ENCODE peak calls at places on chromosomes 12 and 14, in five cellular contexts. B is A549, F is lung, U is coronary artery, I is mucosa of descending colon. S is an unnamed sample.
A peak's percentile ranks its signal among the peaks of the same experiment; 100 is the strongest.

GRCh38 chr12:8916154-8916553 is 1.8 kb downstream of the PHC1 start:
- DNase-seq in B (no peak), F (no peak), U (no peak), I (no peak), S (no peak)

GRCh38 chr12:19121449-19122018 is 8.0 kb upstream of the PLEKHA5 start:
- DNase-seq in B (no peak), F (no peak), U (no peak), I (no peak), S (no peak)

GRCh38 chr14:104577457-104578301 is 1.9 kb upstream of the C14orf180 start:
- DNase-seq in B (no peak), F (no peak), U (no peak), I (peak; percentile 65), S (no peak)

GRCh38 chr12:91179315-91179714 is 3.3 kb downstream of the DCN start:
- DNase-seq in B (no peak), F (no peak), U (no peak), I (no peak), S (peak; percentile 58)

GRCh38 chr12:128026696-128027574 is 240.0 kb upstream of the TMEM132C start:
- DNase-seq in B (no peak), F (no peak), U (no peak), I (no peak), S (no peak)

GRCh38 chr12:10235761-10236631 is 23.3 kb downstream of the GABARAPL1 start:
- DNase-seq in B (peak; percentile 38), F (no peak), U (no peak), I (no peak), S (peak; percentile 68)

GRCh38 chr14:74934476-74935339 is 11.6 kb upstream of the RPS6KL1 start:
- DNase-seq in B (no peak), F (no peak), U (no peak), I (no peak), S (no peak)

GRCh38 chr12:29692237-29692636 is 91.5 kb downstream of the TMTC1 start:
- DNase-seq in B (no peak), F (no peak), U (no peak), I (no peak), S (no peak)

GRCh38 chr14:34826661-34827060 is 48.5 kb downstream of the BAZ1A start:
- DNase-seq in B (no peak), F (no peak), U (no peak), I (no peak), S (peak; percentile 35)

GRCh38 chr14:102729268-102729667 is 48.0 kb upstream of the TRAF3 start:
- DNase-seq in B (no peak), F (no peak), U (no peak), I (no peak), S (no peak)

GRCh38 chr14:29927596-29928341 is at the start of gene PRKD1:
- DNase-seq in B (peak; percentile 65), F (peak; percentile 59), U (peak; percentile 81), I (peak; percentile 54), S (peak; percentile 72)

GRCh38 chr14:23362200-23362599 is 2.8 kb downstream of the EFS start:
- DNase-seq in B (no peak), F (no peak), U (peak; percentile 64), I (no peak), S (peak; percentile 41)

GRCh38 chr12:53757095-53757770 is 5.5 kb upstream of the CISTR start:
- DNase-seq in B (peak; percentile 86), F (peak; percentile 77), U (no peak), I (peak; percentile 82), S (peak; percentile 78)

GRCh38 chr14:106346084-106346483 is 819.7 kb downstream of the TMEM121 start:
- DNase-seq in B (no peak), F (no peak), U (peak; percentile 67), I (no peak), S (no peak)

GRCh38 chr14:66216763-66217162 is 269.4 kb upstream of the CCDC196 start:
- DNase-seq in B (no peak), F (no peak), U (no peak), I (no peak), S (no peak)

GRCh38 chr12:24754690-24755638 is 193.9 kb downstream of the BCAT1 start:
- DNase-seq in B (no peak), F (peak; percentile 58), U (no peak), I (no peak), S (peak; percentile 92)

GRCh38 chr12:52442600-52443061 is 8.5 kb upstream of the KRT75 start:
- DNase-seq in B (peak; percentile 51), F (no peak), U (no peak), I (no peak), S (peak; percentile 74)

GRCh38 chr14:95537298-95538089 is 2.6 kb downstream of the GLRX5 start:
- DNase-seq in B (no peak), F (no peak), U (peak; percentile 38), I (no peak), S (no peak)

GRCh38 chr12:2959194-2959507 is at the start of gene TEAD4:
- DNase-seq in B (peak; percentile 90), F (peak; percentile 86), U (no peak), I (peak; percentile 76), S (peak; percentile 72)

GRCh38 chr14:73465833-73466532 is 7.6 kb upstream of the NUMB start:
- DNase-seq in B (no peak), F (no peak), U (no peak), I (no peak), S (peak; percentile 17)

GRCh38 chr14:85437143-85437542 is 92.8 kb upstream of the FLRT2 start:
- DNase-seq in B (peak; percentile 41), F (no peak), U (no peak), I (no peak), S (peak; percentile 56)

GRCh38 chr12:26295001-26295400 is 99.6 kb downstream of the SSPN start:
- DNase-seq in B (no peak), F (no peak), U (no peak), I (no peak), S (no peak)

GRCh38 chr12:86723326-86723725 is 467.1 kb upstream of the MGAT4C start:
- DNase-seq in B (no peak), F (no peak), U (no peak), I (no peak), S (peak; percentile 18)

GRCh38 chr14:95191445-95192199 is 34.3 kb upstream of the DICER1 start:
- DNase-seq in B (no peak), F (no peak), U (peak; percentile 69), I (no peak), S (no peak)

GRCh38 chr14:94176808-94177207 is 2.7 kb downstream of the PPP4R4 start:
- DNase-seq in B (no peak), F (no peak), U (no peak), I (no peak), S (no peak)

GRCh38 chr12:26293612-26294011 is 98.2 kb downstream of the SSPN start:
- DNase-seq in B (no peak), F (no peak), U (no peak), I (no peak), S (no peak)

GRCh38 chr12:110355080-110355479 is 48.4 kb downstream of the ANAPC7 start:
- DNase-seq in B (peak; percentile 68), F (no peak), U (no peak), I (no peak), S (peak; percentile 36)

GRCh38 chr14:77589099-77589498 is 27.3 kb downstream of the SPTLC2 start:
- DNase-seq in B (no peak), F (no peak), U (no peak), I (no peak), S (no peak)

GRCh38 chr14:90408713-90409112 is 11.9 kb downstream of the CALM1 start:
- DNase-seq in B (no peak), F (no peak), U (no peak), I (no peak), S (no peak)

GRCh38 chr14:80784824-80785223 is 156.7 kb downstream of the CEP128 start:
- DNase-seq in B (no peak), F (no peak), U (no peak), I (no peak), S (peak; percentile 68)

GRCh38 chr14:101628471-101628966 is 67.2 kb downstream of the DIO3 start:
- DNase-seq in B (peak; percentile 73), F (peak; percentile 67), U (no peak), I (peak; percentile 74), S (peak; percentile 70)
- H3K4me3 ChIP-seq in B (no peak overlapping the region), F (no peak overlapping the region), U (peak overlapping the region; percentile 67), I (no peak overlapping the region), S (peak overlapping the region; percentile 48)

GRCh38 chr14:99644035-99644587 is 818 bp upstream of the HHIPL1 start:
- DNase-seq in B (no peak), F (no peak), U (no peak), I (no peak), S (no peak)

GRCh38 chr14:99647407-99647806 is 2.5 kb downstream of the HHIPL1 start:
- DNase-seq in B (no peak), F (no peak), U (no peak), I (no peak), S (no peak)

GRCh38 chr14:99644723-99645544 is at the start of gene HHIPL1:
- DNase-seq in B (no peak), F (no peak), U (no peak), I (no peak), S (peak; percentile 46)

GRCh38 chr14:99643343-99643742 is 1.6 kb upstream of the HHIPL1 start:
- DNase-seq in B (no peak), F (no peak), U (no peak), I (no peak), S (no peak)

GRCh38 chr14:99645545-99646505 is 896 bp downstream of the HHIPL1 start:
- DNase-seq in B (no peak), F (no peak), U (no peak), I (no peak), S (no peak)
- H3K4me3 ChIP-seq in B (peak overlapping the region; percentile 44), F (peak overlapping the region; percentile 18), U (peak overlapping the region; percentile 78), I (no peak overlapping the region), S (peak overlapping the region; percentile 51)

DNA sequence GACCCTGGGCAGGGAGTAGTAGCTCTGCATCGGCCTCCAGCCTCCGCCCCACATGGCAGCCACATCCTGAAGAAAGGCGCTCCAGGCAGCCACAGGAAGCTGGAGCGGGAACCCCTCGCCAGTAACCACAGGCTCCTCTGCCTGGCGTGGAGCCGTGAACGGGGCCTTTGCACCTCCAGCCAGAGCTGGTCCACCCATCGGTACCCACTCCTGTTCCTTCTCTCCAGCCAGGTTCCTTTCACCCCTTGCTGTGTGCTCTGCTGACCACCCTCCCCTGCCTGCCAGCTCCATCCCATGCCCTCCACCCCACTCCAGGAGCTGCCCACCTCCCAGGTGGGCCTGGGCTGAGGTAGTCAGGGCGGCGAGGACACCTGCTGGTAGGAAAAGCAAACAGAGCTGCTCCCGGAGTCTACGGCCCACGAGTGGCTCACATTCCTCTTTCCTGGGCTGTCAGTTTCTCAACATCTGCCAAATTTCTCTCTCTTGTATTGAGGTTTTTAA is 2.7 kb downstream of the TGFB3 start:
- DNase-seq in B (peak; percentile 33), F (no peak), U (no peak), I (peak; percentile 51), S (peak; percentile 73)
- H3K4me3 ChIP-seq in B (no peak overlapping the region), F (peak overlapping the region; percentile 9), U (peak overlapping the region; percentile 92), I (no peak overlapping the region), S (peak overlapping the region; percentile 68)

DNA sequence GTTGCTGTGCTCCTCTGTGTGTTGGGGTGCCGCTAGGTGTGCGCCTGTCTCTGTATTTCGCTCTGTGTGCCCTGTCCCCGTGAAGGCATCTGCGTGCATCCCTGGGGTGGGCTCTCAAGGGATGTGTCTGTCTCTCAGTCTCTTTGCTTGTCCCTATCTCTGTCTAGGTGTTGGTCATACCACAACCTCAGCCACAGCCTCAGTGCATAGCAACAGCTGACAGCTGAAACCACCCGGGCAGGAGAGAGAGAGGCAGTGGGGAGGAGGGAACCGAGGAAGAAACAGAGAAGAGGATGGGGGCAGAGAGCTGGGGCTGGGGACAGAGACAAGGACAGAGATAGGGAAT is 953 bp upstream of the NXPH4 start:
- DNase-seq in B (no peak), F (no peak), U (no peak), I (no peak), S (peak; percentile 37)
- H3K4me3 ChIP-seq in B (peak overlapping the region; percentile 60), F (no peak overlapping the region), U (no peak overlapping the region), I (no peak overlapping the region), S (no peak overlapping the region)

S was measured in choroid plexus epithelial cell.